ENCODE peak calls at places on chromosomes 12 and 14, in seven cellular contexts. G is stimulated activated CD4-positive, alpha-beta T cell treated with anti-CD3 and anti-CD28 coated beads, Interleukin-2, amount 100 ng/mL, for 24 hours; L is RPMI8226; W is Right ventricle myocardium inferior; J is AG09319; P is GM04504; H is breast epithelium. B is an unnamed sample.

GRCh38 chr12:65822732-65823480 is 1.4 kb upstream of the HMGA2 start:
- DNase-seq in G (peak), L (no peak), W (no peak), J (peak), P (peak), H (no peak), B (peak)

GRCh38 chr14:81464253-81465001 is 64.3 kb upstream of the STON2 start:
- DNase-seq in G (peak), L (peak), W (no peak), J (peak), P (peak), H (no peak), B (peak)

GRCh38 chr14:91872011-91872476 is 4.7 kb upstream of the TC2N start:
- DNase-seq in G (peak), L (no peak), W (no peak), J (no peak), P (no peak), H (no peak), B (no peak)

GRCh38 chr12:55188974-55189556 is 31.8 kb upstream of the OR10A7 start:
- DNase-seq in G (peak), L (peak), W (no peak), J (peak), P (peak), H (no peak), B (peak)

GRCh38 chr12:5556033-5556614 is 124.2 kb downstream of the NTF3 start:
- DNase-seq in G (peak), L (peak), W (no peak), J (no peak), P (no peak), H (no peak), B (peak)

GRCh38 chr14:68780358-68781160 is 12.3 kb downstream of the ZFP36L1 start:
- DNase-seq in G (peak), L (no peak), W (peak), J (no peak), P (no peak), H (peak), B (peak)

GRCh38 chr12:10771132-10771733 is 31.2 kb downstream of the TAS2R7 start:
- DNase-seq in G (no peak), L (peak), W (no peak), J (peak), P (peak), H (no peak), B (no peak)

GRCh38 chr14:76773188-76773885 is 12.1 kb downstream of the VASH1 start:
- DNase-seq in G (no peak), L (peak), W (peak), J (peak), P (peak), H (peak), B (peak)

GRCh38 chr14:59595071-59595470 is 18.5 kb upstream of the CCDC175 start:
- DNase-seq in G (no peak), L (peak), W (no peak), J (no peak), P (no peak), H (no peak), B (peak)

GRCh38 chr12:43028826-43029225 is 439.3 kb upstream of the PRICKLE1 start:
- DNase-seq in G (no peak), L (no peak), W (no peak), J (no peak), P (no peak), H (no peak), B (no peak)

GRCh38 chr14:65492277-65492676 is 79.7 kb downstream of the FUT8 start:
- DNase-seq in G (no peak), L (no peak), W (no peak), J (no peak), P (no peak), H (no peak), B (no peak)

GRCh38 chr14:23449314-23449713 is 13.9 kb upstream of the MYH7 start:
- DNase-seq in G (no peak), L (no peak), W (no peak), J (no peak), P (no peak), H (no peak), B (peak)

GRCh38 chr12:125549836-125550235 is 484.6 kb downstream of the AACS start:
- DNase-seq in G (peak), L (peak), W (no peak), J (no peak), P (no peak), H (no peak), B (no peak)

GRCh38 chr12:111197545-111197944 is 171.3 kb downstream of the PHETA1 start:
- DNase-seq in G (no peak), L (no peak), W (no peak), J (no peak), P (no peak), H (no peak), B (no peak)

GRCh38 chr12:109157986-109158385 is 41.6 kb downstream of the ACACB start:
- DNase-seq in G (no peak), L (no peak), W (no peak), J (no peak), P (no peak), H (no peak), B (no peak)

GRCh38 chr12:109744991-109745942 is 31.6 kb downstream of the FAM222A start:
- DNase-seq in G (no peak), L (peak), W (peak), J (no peak), P (no peak), H (peak), B (no peak)

GRCh38 chr14:105087963-105088811 is 23.0 kb upstream of the GPR132 start:
- DNase-seq in G (no peak), L (no peak), W (peak), J (no peak), P (no peak), H (peak), B (peak)

GRCh38 chr12:82426081-82426480 is 67.8 kb downstream of the METTL25 start:
- DNase-seq in G (no peak), L (no peak), W (no peak), J (no peak), P (no peak), H (no peak), B (no peak)

GRCh38 chr14:34325493-34325892 is 136.5 kb downstream of the SPTSSA start:
- DNase-seq in G (no peak), L (no peak), W (no peak), J (no peak), P (no peak), H (no peak), B (peak)

GRCh38 chr12:120079352-120080042 is 37.1 kb downstream of the RAB35 start:
- DNase-seq in G (no peak), L (no peak), W (no peak), J (no peak), P (no peak), H (no peak), B (no peak)